ENCODE peak calls at places on chromosomes 16 and 17, in seven cellular contexts. One of them, this sample, is unnamed.

GRCh38 chr17:33209671-33210070 is 83.4 kb downstream of the ASIC2 start:
- DNase-seq in T47D: no peak
- DNase-seq in substantia nigra: no peak
- DNase-seq in IMR-90: peak
- DNase-seq in Calu3: no peak
- DNase-seq in Panc1: no peak
- DNase-seq in glutamatergic neuron: no peak
- DNase-seq in this sample: no peak

GRCh38 chr17:14052886-14053615 is 16.3 kb upstream of the COX10 start:
- DNase-seq in T47D: no peak
- DNase-seq in substantia nigra: no peak
- DNase-seq in IMR-90: no peak
- DNase-seq in Calu3: no peak
- DNase-seq in Panc1: no peak
- DNase-seq in glutamatergic neuron: no peak
- DNase-seq in this sample: no peak

GRCh38 chr16:76277099-76278030 is at the start of gene CNTNAP4:
- DNase-seq in T47D: no peak
- DNase-seq in substantia nigra: peak
- DNase-seq in IMR-90: no peak
- DNase-seq in Calu3: no peak
- DNase-seq in Panc1: no peak
- DNase-seq in glutamatergic neuron: peak
- DNase-seq in this sample: no peak

GRCh38 chr17:74176546-74177001 is 26.9 kb upstream of the RPL38 start:
- DNase-seq in T47D: peak
- DNase-seq in substantia nigra: no peak
- DNase-seq in IMR-90: peak
- DNase-seq in Calu3: peak
- DNase-seq in Panc1: no peak
- DNase-seq in glutamatergic neuron: peak
- DNase-seq in this sample: no peak

GRCh38 chr16:2816751-2817495 is at the start of gene PRSS21:
- DNase-seq in T47D: no peak
- DNase-seq in substantia nigra: no peak
- DNase-seq in IMR-90: no peak
- DNase-seq in Calu3: no peak
- DNase-seq in Panc1: no peak
- DNase-seq in glutamatergic neuron: no peak
- DNase-seq in this sample: no peak

GRCh38 chr16:58018803-58019202 is 6.8 kb upstream of the MMP15 start:
- DNase-seq in T47D: no peak
- DNase-seq in substantia nigra: no peak
- DNase-seq in IMR-90: no peak
- DNase-seq in Calu3: no peak
- DNase-seq in Panc1: no peak
- DNase-seq in glutamatergic neuron: peak
- DNase-seq in this sample: no peak

GRCh38 chr16:82641336-82641984 is 14.7 kb downstream of the CDH13 start:
- DNase-seq in T47D: no peak
- DNase-seq in substantia nigra: no peak
- DNase-seq in IMR-90: peak
- DNase-seq in Calu3: no peak
- DNase-seq in Panc1: no peak
- DNase-seq in glutamatergic neuron: no peak
- DNase-seq in this sample: no peak

GRCh38 chr16:85963746-85964370 is 64.9 kb downstream of the IRF8 start:
- DNase-seq in T47D: no peak
- DNase-seq in substantia nigra: no peak
- DNase-seq in IMR-90: no peak
- DNase-seq in Calu3: no peak
- DNase-seq in Panc1: no peak
- DNase-seq in glutamatergic neuron: no peak
- DNase-seq in this sample: no peak

GRCh38 chr17:77666881-77667395 is 291.6 kb upstream of the TNRC6C start:
- DNase-seq in T47D: no peak
- DNase-seq in substantia nigra: no peak
- DNase-seq in IMR-90: no peak
- DNase-seq in Calu3: no peak
- DNase-seq in Panc1: no peak
- DNase-seq in glutamatergic neuron: no peak
- DNase-seq in this sample: no peak

GRCh38 chr17:57599271-57600045 is 145.6 kb downstream of the CCDC182 start:
- DNase-seq in T47D: no peak
- DNase-seq in substantia nigra: no peak
- DNase-seq in IMR-90: no peak
- DNase-seq in Calu3: no peak
- DNase-seq in Panc1: no peak
- DNase-seq in glutamatergic neuron: no peak
- DNase-seq in this sample: no peak

GRCh38 chr17:2634361-2634960 is 41.0 kb downstream of the PAFAH1B1 start:
- DNase-seq in T47D: peak
- DNase-seq in substantia nigra: no peak
- DNase-seq in IMR-90: peak
- DNase-seq in Calu3: peak
- DNase-seq in Panc1: peak
- DNase-seq in glutamatergic neuron: no peak
- DNase-seq in this sample: no peak

GRCh38 chr16:46774743-46775177 is 26.6 kb upstream of the MYLK3 start:
- DNase-seq in T47D: no peak
- DNase-seq in substantia nigra: no peak
- DNase-seq in IMR-90: no peak
- DNase-seq in Calu3: no peak
- DNase-seq in Panc1: no peak
- DNase-seq in glutamatergic neuron: no peak
- DNase-seq in this sample: no peak

This sample was measured in glomerular endothelial cell.